ENCODE peak calls at places on chromosomes 3 and 15, in six cellular contexts. B, D, O, P, L and K are unnamed samples.

GRCh38 chr3:158765518-158766205 is 33.4 kb upstream of the RARRES1 start:
- DNase-seq in L (no peak), B (peak), O (no peak), D (no peak), P (no peak), K (no peak)

GRCh38 chr3:171187706-171188290 is 161.3 kb upstream of the SLC2A2 start:
- DNase-seq in P (peak), L (no peak), B (peak), O (peak), D (no peak), K (no peak)

GRCh38 chr15:86915811-86916331 is 836.2 kb downstream of the AGBL1 start:
- DNase-seq in L (no peak), O (peak), P (peak), B (peak), D (no peak), K (no peak)

GRCh38 chr15:101105059-101105851 is 146.6 kb downstream of the CHSY1 start:
- DNase-seq in B (peak), D (no peak), O (peak), L (no peak), P (no peak), K (no peak)

GRCh38 chr3:114384558-114384903 is 90.7 kb downstream of the TIGIT start:
- DNase-seq in P (no peak), B (no peak), O (peak), D (no peak), L (no peak), K (no peak)

GRCh38 chr3:32501785-32502088 is 915 bp downstream of the CMTM6 start:
- DNase-seq in P (no peak), B (no peak), O (no peak), D (no peak), L (no peak), K (no peak)

GRCh38 chr3:46860381-46861292 is 2.6 kb downstream of the MYL3 start:
- DNase-seq in P (peak), B (peak), D (peak), O (peak), L (peak), K (no peak)

GRCh38 chr15:70156781-70157261 is 59.1 kb upstream of the TLE3 start:
- DNase-seq in B (peak), L (no peak), D (peak), O (peak), P (no peak), K (no peak)

GRCh38 chr3:58531956-58532355 is 5.0 kb downstream of the ACOX2 start:
- DNase-seq in L (no peak), P (no peak), B (peak), O (peak), D (no peak), K (no peak)

GRCh38 chr3:102614580-102614979 is 179.8 kb downstream of the ZPLD1 start:
- DNase-seq in O (no peak), L (no peak), B (no peak), D (no peak), P (no peak), K (no peak)